ENCODE peak calls at places on chromosomes 1 and 21, in ten cellular contexts. One of them, this sample, is unnamed.

GRCh38 chr1:117586337-117586736 is 19.5 kb upstream of the TENT5C start:
- DNase-seq in HCT116: no peak
- DNase-seq in H54: no peak
- DNase-seq in GM12891: no peak
- DNase-seq in spleen: no peak
- DNase-seq in transverse colon: no peak
- DNase-seq in heart left ventricle: no peak
- DNase-seq in endothelial cell of umbilical vein: no peak
- DNase-seq in body of pancreas: no peak
- DNase-seq in erythroblast: no peak
- DNase-seq in this sample: no peak

GRCh38 chr1:226487921-226488320 is 60.6 kb upstream of the STUM start:
- DNase-seq in HCT116: no peak
- DNase-seq in H54: peak
- DNase-seq in GM12891: no peak
- DNase-seq in spleen: no peak
- DNase-seq in transverse colon: no peak
- DNase-seq in heart left ventricle: no peak
- DNase-seq in endothelial cell of umbilical vein: no peak
- DNase-seq in body of pancreas: peak
- DNase-seq in erythroblast: no peak
- DNase-seq in this sample: no peak

GRCh38 chr21:36909423-36909822 is 57.0 kb downstream of the HLCS start:
- DNase-seq in HCT116: no peak
- DNase-seq in H54: no peak
- DNase-seq in GM12891: no peak
- DNase-seq in spleen: no peak
- DNase-seq in transverse colon: no peak
- DNase-seq in heart left ventricle: no peak
- DNase-seq in endothelial cell of umbilical vein: no peak
- DNase-seq in body of pancreas: no peak
- DNase-seq in erythroblast: no peak
- DNase-seq in this sample: peak

GRCh38 chr21:37008705-37009104 is 2.2 kb downstream of the RIPPLY3 start:
- DNase-seq in HCT116: no peak
- DNase-seq in H54: no peak
- DNase-seq in GM12891: no peak
- DNase-seq in spleen: no peak
- DNase-seq in transverse colon: no peak
- DNase-seq in heart left ventricle: no peak
- DNase-seq in endothelial cell of umbilical vein: no peak
- DNase-seq in body of pancreas: peak
- DNase-seq in erythroblast: no peak
- DNase-seq in this sample: no peak

GRCh38 chr1:156870734-156871133 is 10.1 kb downstream of the NTRK1 start:
- DNase-seq in HCT116: no peak
- DNase-seq in H54: peak
- DNase-seq in GM12891: no peak
- DNase-seq in spleen: no peak
- DNase-seq in transverse colon: no peak
- DNase-seq in heart left ventricle: no peak
- DNase-seq in endothelial cell of umbilical vein: no peak
- DNase-seq in body of pancreas: no peak
- DNase-seq in erythroblast: no peak
- DNase-seq in this sample: peak

GRCh38 chr1:61152706-61153105 is 70.3 kb downstream of the NFIA start:
- DNase-seq in HCT116: no peak
- DNase-seq in H54: no peak
- DNase-seq in GM12891: no peak
- DNase-seq in spleen: no peak
- DNase-seq in transverse colon: no peak
- DNase-seq in heart left ventricle: no peak
- DNase-seq in endothelial cell of umbilical vein: no peak
- DNase-seq in body of pancreas: peak
- DNase-seq in erythroblast: no peak
- DNase-seq in this sample: no peak

GRCh38 chr1:22176258-22176657 is 33.4 kb upstream of the WNT4 start:
- DNase-seq in HCT116: no peak
- DNase-seq in H54: no peak
- DNase-seq in GM12891: peak
- DNase-seq in spleen: peak
- DNase-seq in transverse colon: peak
- DNase-seq in heart left ventricle: no peak
- DNase-seq in endothelial cell of umbilical vein: no peak
- DNase-seq in body of pancreas: no peak
- DNase-seq in erythroblast: no peak
- DNase-seq in this sample: no peak

GRCh38 chr1:13754003-13754402 is 54.0 kb downstream of the PRDM2 start:
- DNase-seq in HCT116: no peak
- DNase-seq in H54: no peak
- DNase-seq in GM12891: no peak
- DNase-seq in spleen: no peak
- DNase-seq in transverse colon: no peak
- DNase-seq in heart left ventricle: no peak
- DNase-seq in endothelial cell of umbilical vein: no peak
- DNase-seq in body of pancreas: no peak
- DNase-seq in erythroblast: no peak
- DNase-seq in this sample: no peak

DNA sequence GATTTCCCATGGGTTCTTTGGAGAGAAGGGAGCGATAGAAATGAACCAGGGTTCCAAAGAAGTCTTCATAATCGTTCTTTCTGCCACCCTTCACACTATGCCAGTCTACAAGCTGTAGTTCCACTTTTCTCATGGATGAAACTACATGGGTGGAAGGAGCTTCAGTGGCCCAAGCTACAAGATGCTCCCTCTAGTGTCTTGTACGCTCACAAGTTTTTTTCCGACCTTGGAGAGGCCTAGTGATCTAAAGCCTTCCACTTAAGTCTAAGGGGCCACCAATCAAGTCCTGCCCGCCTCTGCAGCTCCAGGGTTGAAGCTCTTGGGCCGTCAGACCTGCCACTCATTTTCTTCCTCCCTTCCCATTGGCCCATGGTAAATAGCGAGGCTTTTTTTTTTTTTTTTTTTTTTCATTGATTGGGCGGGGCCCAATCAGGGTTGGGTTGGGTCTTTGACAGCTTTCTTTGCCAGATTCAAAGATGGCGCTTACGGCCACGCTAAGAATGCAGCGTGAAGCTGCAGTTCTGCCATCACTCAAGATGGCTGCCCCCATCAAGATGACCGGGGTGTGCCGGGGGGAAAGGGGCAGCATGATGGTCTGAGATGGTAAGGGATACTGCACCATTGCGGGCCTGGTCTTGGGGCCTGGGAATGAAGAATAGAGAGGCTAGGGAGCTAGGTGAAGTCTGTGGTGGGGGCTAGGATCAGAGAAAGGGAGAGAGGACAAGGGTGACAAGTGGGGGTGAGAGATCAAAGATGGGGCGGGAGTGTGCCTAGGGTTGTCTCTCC is at the start of gene TOMM40L:
- DNase-seq in HCT116: peak
- DNase-seq in H54: peak
- DNase-seq in GM12891: peak
- DNase-seq in spleen: peak
- DNase-seq in transverse colon: peak
- DNase-seq in heart left ventricle: peak
- DNase-seq in endothelial cell of umbilical vein: peak
- DNase-seq in body of pancreas: peak
- DNase-seq in erythroblast: peak
- DNase-seq in this sample: peak
- TF ChIP-seq POLR2A in HCT116: no peak
- TF ChIP-seq POLR2A in H54: peak
- TF ChIP-seq POLR2A in GM12891: no peak
- TF ChIP-seq POLR2A in spleen: no peak
- TF ChIP-seq POLR2A in transverse colon: peak
- TF ChIP-seq POLR2A in heart left ventricle: no peak
- TF ChIP-seq POLR2A in endothelial cell of umbilical vein: peak
- TF ChIP-seq POLR2A in body of pancreas: peak
- TF ChIP-seq POLR2A in erythroblast: peak
- TF ChIP-seq POLR2A in this sample: peak

DNA sequence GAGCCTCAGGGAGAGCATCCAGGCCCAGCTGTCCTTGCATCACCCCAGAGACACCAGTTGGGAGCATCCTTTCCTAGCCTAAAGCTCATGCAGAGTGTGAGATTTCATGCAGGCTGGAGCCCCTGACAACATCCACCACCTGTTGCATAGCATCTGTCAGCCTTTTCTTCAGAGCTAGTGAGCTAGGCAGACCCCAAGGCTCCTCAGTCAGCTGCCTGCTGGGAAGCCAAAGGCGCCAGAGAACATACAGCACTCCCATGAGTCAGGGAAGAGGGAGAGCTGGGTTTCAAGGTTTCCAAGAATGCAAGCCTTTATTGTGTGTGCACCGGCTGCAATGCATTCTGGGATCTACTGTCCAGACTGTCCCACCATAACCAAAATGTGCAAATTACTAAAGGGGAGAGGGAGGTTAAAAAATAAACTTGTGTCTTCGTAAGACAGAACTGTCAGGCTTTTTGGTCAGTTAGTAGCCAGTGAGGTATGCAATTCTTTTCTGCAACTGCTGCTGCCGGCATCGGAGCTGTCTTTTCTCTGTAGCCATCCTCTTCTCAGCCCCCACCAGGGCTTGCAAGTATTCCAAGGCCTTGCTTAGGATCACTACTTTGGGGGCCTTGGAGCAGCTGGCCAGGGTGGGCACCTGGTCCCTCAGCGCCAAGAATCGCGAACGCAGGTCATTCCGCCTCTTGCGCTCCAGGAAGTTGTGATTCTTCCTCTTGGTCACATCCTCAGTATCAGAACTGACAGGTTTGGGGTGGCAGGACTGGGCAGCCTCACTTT is 4.6 kb downstream of the MYCL start:
- DNase-seq in HCT116: no peak
- DNase-seq in H54: no peak
- DNase-seq in GM12891: no peak
- DNase-seq in spleen: no peak
- DNase-seq in transverse colon: no peak
- DNase-seq in heart left ventricle: no peak
- DNase-seq in endothelial cell of umbilical vein: no peak
- DNase-seq in body of pancreas: no peak
- DNase-seq in erythroblast: no peak
- DNase-seq in this sample: no peak
- TF ChIP-seq POLR2A in HCT116: no peak
- TF ChIP-seq POLR2A in H54: peak
- TF ChIP-seq POLR2A in GM12891: peak
- TF ChIP-seq POLR2A in spleen: no peak
- TF ChIP-seq POLR2A in transverse colon: no peak
- TF ChIP-seq POLR2A in heart left ventricle: no peak
- TF ChIP-seq POLR2A in endothelial cell of umbilical vein: no peak
- TF ChIP-seq POLR2A in body of pancreas: no peak
- TF ChIP-seq POLR2A in erythroblast: no peak
- TF ChIP-seq POLR2A in this sample: no peak

DNA sequence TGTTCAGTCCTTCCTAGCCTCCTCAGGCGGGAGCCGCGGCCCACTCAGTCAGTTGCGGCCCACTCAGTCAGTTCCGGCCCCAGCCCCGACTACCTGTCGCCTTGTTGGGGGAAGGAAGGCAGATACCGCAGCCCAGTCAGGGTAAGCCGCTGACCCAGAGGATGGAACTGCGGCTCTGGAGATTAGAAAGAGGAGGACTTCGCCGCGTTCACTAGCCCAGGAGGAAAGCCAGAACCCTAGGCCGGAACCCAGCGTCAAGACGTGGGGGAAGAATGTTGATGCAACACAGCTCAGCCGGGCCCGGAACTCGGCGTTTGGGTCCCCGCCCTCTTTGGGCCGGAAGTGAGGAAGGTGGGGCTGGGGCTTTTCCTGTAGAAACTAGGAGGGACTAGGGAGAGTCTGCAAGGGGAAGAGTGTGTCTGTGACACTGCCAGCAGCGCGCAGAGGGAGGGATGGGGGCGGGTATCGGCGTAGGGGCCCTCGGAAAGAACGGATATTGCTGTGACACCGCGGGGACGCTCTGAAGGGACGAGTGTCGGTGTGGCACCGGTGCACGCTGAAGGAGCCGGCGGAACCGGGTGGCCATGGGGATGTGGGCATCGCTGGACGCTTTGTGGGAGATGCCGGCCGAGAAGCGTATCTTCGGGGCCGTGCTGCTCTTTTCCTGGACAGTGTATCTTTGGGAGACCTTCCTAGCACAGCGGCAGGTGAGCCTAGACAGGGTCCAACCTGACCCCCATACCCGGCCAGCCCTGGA is at the start of gene ZMPSTE24:
- DNase-seq in HCT116: peak
- DNase-seq in H54: peak
- DNase-seq in GM12891: peak
- DNase-seq in spleen: peak
- DNase-seq in transverse colon: peak
- DNase-seq in heart left ventricle: peak
- DNase-seq in endothelial cell of umbilical vein: peak
- DNase-seq in body of pancreas: peak
- DNase-seq in erythroblast: peak
- DNase-seq in this sample: peak
- TF ChIP-seq POLR2A in HCT116: peak
- TF ChIP-seq POLR2A in H54: peak
- TF ChIP-seq POLR2A in GM12891: peak
- TF ChIP-seq POLR2A in spleen: no peak
- TF ChIP-seq POLR2A in transverse colon: peak
- TF ChIP-seq POLR2A in heart left ventricle: no peak
- TF ChIP-seq POLR2A in endothelial cell of umbilical vein: peak
- TF ChIP-seq POLR2A in body of pancreas: peak
- TF ChIP-seq POLR2A in erythroblast: peak
- TF ChIP-seq POLR2A in this sample: peak

GRCh38 chr1:3627515-3628253 is 2.9 kb downstream of the TPRG1L start:
- DNase-seq in HCT116: no peak
- DNase-seq in H54: no peak
- DNase-seq in GM12891: no peak
- DNase-seq in spleen: peak
- DNase-seq in transverse colon: no peak
- DNase-seq in heart left ventricle: no peak
- DNase-seq in endothelial cell of umbilical vein: no peak
- DNase-seq in body of pancreas: no peak
- DNase-seq in erythroblast: no peak
- DNase-seq in this sample: no peak

GRCh38 chr1:3625151-3625907 is 514 bp downstream of the TPRG1L start:
- DNase-seq in HCT116: no peak
- DNase-seq in H54: no peak
- DNase-seq in GM12891: no peak
- DNase-seq in spleen: peak
- DNase-seq in transverse colon: peak
- DNase-seq in heart left ventricle: no peak
- DNase-seq in endothelial cell of umbilical vein: peak
- DNase-seq in body of pancreas: peak
- DNase-seq in erythroblast: peak
- DNase-seq in this sample: peak

GRCh38 chr1:3623441-3624150 is 1.2 kb upstream of the TPRG1L start:
- DNase-seq in HCT116: no peak
- DNase-seq in H54: no peak
- DNase-seq in GM12891: no peak
- DNase-seq in spleen: peak
- DNase-seq in transverse colon: no peak
- DNase-seq in heart left ventricle: no peak
- DNase-seq in endothelial cell of umbilical vein: no peak
- DNase-seq in body of pancreas: no peak
- DNase-seq in erythroblast: no peak
- DNase-seq in this sample: no peak

GRCh38 chr1:3620708-3621107 is 4.1 kb upstream of the TPRG1L start:
- DNase-seq in HCT116: no peak
- DNase-seq in H54: no peak
- DNase-seq in GM12891: no peak
- DNase-seq in spleen: no peak
- DNase-seq in transverse colon: no peak
- DNase-seq in heart left ventricle: no peak
- DNase-seq in endothelial cell of umbilical vein: no peak
- DNase-seq in body of pancreas: no peak
- DNase-seq in erythroblast: no peak
- DNase-seq in this sample: no peak

GRCh38 chr1:3624194-3625136 is at the start of gene TPRG1L:
- DNase-seq in HCT116: peak
- DNase-seq in H54: peak
- DNase-seq in GM12891: peak
- DNase-seq in spleen: peak
- DNase-seq in transverse colon: peak
- DNase-seq in heart left ventricle: peak
- DNase-seq in endothelial cell of umbilical vein: peak
- DNase-seq in body of pancreas: peak
- DNase-seq in erythroblast: peak
- DNase-seq in this sample: peak
- TF ChIP-seq POLR2A in HCT116: no peak
- TF ChIP-seq POLR2A in H54: peak
- TF ChIP-seq POLR2A in GM12891: no peak
- TF ChIP-seq POLR2A in spleen: no peak
- TF ChIP-seq POLR2A in transverse colon: peak
- TF ChIP-seq POLR2A in heart left ventricle: no peak
- TF ChIP-seq POLR2A in endothelial cell of umbilical vein: peak
- TF ChIP-seq POLR2A in body of pancreas: peak
- TF ChIP-seq POLR2A in erythroblast: no peak
- TF ChIP-seq POLR2A in this sample: peak